ENCODE peak calls at places on chromosomes 7 and 10, in nine cellular contexts. One of them, this sample, is unnamed.

GRCh38 chr7:39202041-39202440 is 224.3 kb downstream of the POU6F2 start:
- DNase-seq in nephron progenitor cell: no peak
- DNase-seq in head of caudate nucleus: no peak
- DNase-seq in HL-60: no peak
- DNase-seq in SHP77: no peak
- DNase-seq in effector CD4-positive, alpha-beta T cell: no peak
- DNase-seq in stomach: no peak
- DNase-seq in heart left ventricle: no peak
- DNase-seq in A549: no peak
- DNase-seq in this sample: no peak

GRCh38 chr7:24883632-24884013 is 96.4 kb downstream of the OSBPL3 start:
- DNase-seq in nephron progenitor cell: no peak
- DNase-seq in head of caudate nucleus: no peak
- DNase-seq in HL-60: no peak
- DNase-seq in SHP77: no peak
- DNase-seq in effector CD4-positive, alpha-beta T cell: no peak
- DNase-seq in stomach: no peak
- DNase-seq in heart left ventricle: no peak
- DNase-seq in A549: no peak
- DNase-seq in this sample: no peak

GRCh38 chr10:101840102-101840684 is 3.4 kb downstream of the KCNIP2 start:
- DNase-seq in nephron progenitor cell: peak; percentile 30
- DNase-seq in head of caudate nucleus: peak; percentile 63
- DNase-seq in HL-60: no peak
- DNase-seq in SHP77: no peak
- DNase-seq in effector CD4-positive, alpha-beta T cell: no peak
- DNase-seq in stomach: no peak
- DNase-seq in heart left ventricle: no peak
- DNase-seq in A549: no peak
- DNase-seq in this sample: peak; percentile 30

GRCh38 chr7:65974876-65975275 is 7.1 kb downstream of the GUSB start:
- DNase-seq in nephron progenitor cell: no peak
- DNase-seq in head of caudate nucleus: no peak
- DNase-seq in HL-60: no peak
- DNase-seq in SHP77: no peak
- DNase-seq in effector CD4-positive, alpha-beta T cell: no peak
- DNase-seq in stomach: no peak
- DNase-seq in heart left ventricle: no peak
- DNase-seq in A549: no peak
- DNase-seq in this sample: no peak

GRCh38 chr7:28955723-28956607 is 2.2 kb downstream of the TRIL start:
- DNase-seq in nephron progenitor cell: peak; percentile 81
- DNase-seq in head of caudate nucleus: peak; percentile 68
- DNase-seq in HL-60: no peak
- DNase-seq in SHP77: no peak
- DNase-seq in effector CD4-positive, alpha-beta T cell: no peak
- DNase-seq in stomach: peak; percentile 91
- DNase-seq in heart left ventricle: peak; percentile 90
- DNase-seq in A549: peak; percentile 33
- DNase-seq in this sample: peak; percentile 84

GRCh38 chr10:3978762-3979161 is 193.8 kb upstream of the KLF6 start:
- DNase-seq in nephron progenitor cell: no peak
- DNase-seq in head of caudate nucleus: no peak
- DNase-seq in HL-60: no peak
- DNase-seq in SHP77: no peak
- DNase-seq in effector CD4-positive, alpha-beta T cell: no peak
- DNase-seq in stomach: no peak
- DNase-seq in heart left ventricle: no peak
- DNase-seq in A549: no peak
- DNase-seq in this sample: no peak

GRCh38 chr7:105623378-105623777 is 42.1 kb upstream of the EFCAB10 start:
- DNase-seq in nephron progenitor cell: no peak
- DNase-seq in head of caudate nucleus: no peak
- DNase-seq in HL-60: no peak
- DNase-seq in SHP77: no peak
- DNase-seq in effector CD4-positive, alpha-beta T cell: no peak
- DNase-seq in stomach: no peak
- DNase-seq in heart left ventricle: no peak
- DNase-seq in A549: no peak
- DNase-seq in this sample: no peak

GRCh38 chr10:100567826-100568225 is 32.1 kb downstream of the HIF1AN start:
- DNase-seq in nephron progenitor cell: no peak
- DNase-seq in head of caudate nucleus: no peak
- DNase-seq in HL-60: no peak
- DNase-seq in SHP77: no peak
- DNase-seq in effector CD4-positive, alpha-beta T cell: no peak
- DNase-seq in stomach: no peak
- DNase-seq in heart left ventricle: no peak
- DNase-seq in A549: no peak
- DNase-seq in this sample: no peak

GRCh38 chr10:79490400-79491081 is 21.8 kb upstream of the EIF5AL1 start:
- DNase-seq in nephron progenitor cell: no peak
- DNase-seq in head of caudate nucleus: no peak
- DNase-seq in HL-60: no peak
- DNase-seq in SHP77: no peak
- DNase-seq in effector CD4-positive, alpha-beta T cell: no peak
- DNase-seq in stomach: no peak
- DNase-seq in heart left ventricle: peak; percentile 74
- DNase-seq in A549: no peak
- DNase-seq in this sample: peak; percentile 12

GRCh38 chr7:41786324-41786723 is 83.4 kb upstream of the INHBA start:
- DNase-seq in nephron progenitor cell: no peak
- DNase-seq in head of caudate nucleus: no peak
- DNase-seq in HL-60: no peak
- DNase-seq in SHP77: no peak
- DNase-seq in effector CD4-positive, alpha-beta T cell: no peak
- DNase-seq in stomach: no peak
- DNase-seq in heart left ventricle: no peak
- DNase-seq in A549: no peak
- DNase-seq in this sample: no peak

GRCh38 chr10:115239761-115240160 is 146.6 kb downstream of the ATRNL1 start:
- DNase-seq in nephron progenitor cell: no peak
- DNase-seq in head of caudate nucleus: no peak
- DNase-seq in HL-60: no peak
- DNase-seq in SHP77: no peak
- DNase-seq in effector CD4-positive, alpha-beta T cell: no peak
- DNase-seq in stomach: no peak
- DNase-seq in heart left ventricle: no peak
- DNase-seq in A549: no peak
- DNase-seq in this sample: no peak

GRCh38 chr7:116999316-116999715 is 46.0 kb downstream of the ST7 start:
- DNase-seq in nephron progenitor cell: no peak
- DNase-seq in head of caudate nucleus: no peak
- DNase-seq in HL-60: no peak
- DNase-seq in SHP77: no peak
- DNase-seq in effector CD4-positive, alpha-beta T cell: no peak
- DNase-seq in stomach: no peak
- DNase-seq in heart left ventricle: no peak
- DNase-seq in A549: no peak
- DNase-seq in this sample: no peak

GRCh38 chr10:9188022-9188810 is 1133.7 kb downstream of the GATA3 start:
- DNase-seq in nephron progenitor cell: no peak
- DNase-seq in head of caudate nucleus: no peak
- DNase-seq in HL-60: no peak
- DNase-seq in SHP77: no peak
- DNase-seq in effector CD4-positive, alpha-beta T cell: no peak
- DNase-seq in stomach: no peak
- DNase-seq in heart left ventricle: no peak
- DNase-seq in A549: no peak
- DNase-seq in this sample: no peak

GRCh38 chr10:114195079-114195478 is 15.9 kb downstream of the TDRD1 start:
- DNase-seq in nephron progenitor cell: no peak
- DNase-seq in head of caudate nucleus: no peak
- DNase-seq in HL-60: no peak
- DNase-seq in SHP77: no peak
- DNase-seq in effector CD4-positive, alpha-beta T cell: no peak
- DNase-seq in stomach: no peak
- DNase-seq in heart left ventricle: no peak
- DNase-seq in A549: no peak
- DNase-seq in this sample: no peak

GRCh38 chr7:155921804-155922506 is 109.7 kb upstream of the SHH start:
- DNase-seq in nephron progenitor cell: no peak
- DNase-seq in head of caudate nucleus: no peak
- DNase-seq in HL-60: no peak
- DNase-seq in SHP77: no peak
- DNase-seq in effector CD4-positive, alpha-beta T cell: no peak
- DNase-seq in stomach: peak; percentile 90
- DNase-seq in heart left ventricle: no peak
- DNase-seq in A549: no peak
- DNase-seq in this sample: peak; percentile 75

GRCh38 chr7:32228601-32229000 is 158.4 kb upstream of the PDE1C start:
- DNase-seq in nephron progenitor cell: no peak
- DNase-seq in head of caudate nucleus: no peak
- DNase-seq in HL-60: no peak
- DNase-seq in SHP77: no peak
- DNase-seq in effector CD4-positive, alpha-beta T cell: no peak
- DNase-seq in stomach: no peak
- DNase-seq in heart left ventricle: no peak
- DNase-seq in A549: no peak
- DNase-seq in this sample: no peak

GRCh38 chr10:61943699-61944444 is 42.4 kb downstream of the ARID5B start:
- DNase-seq in nephron progenitor cell: no peak
- DNase-seq in head of caudate nucleus: no peak
- DNase-seq in HL-60: no peak
- DNase-seq in SHP77: no peak
- DNase-seq in effector CD4-positive, alpha-beta T cell: no peak
- DNase-seq in stomach: no peak
- DNase-seq in heart left ventricle: no peak
- DNase-seq in A549: no peak
- DNase-seq in this sample: no peak

GRCh38 chr7:145884716-145885514 is 231.7 kb upstream of the CNTNAP2 start:
- DNase-seq in nephron progenitor cell: no peak
- DNase-seq in head of caudate nucleus: no peak
- DNase-seq in HL-60: peak; percentile 6
- DNase-seq in SHP77: peak; percentile 41
- DNase-seq in effector CD4-positive, alpha-beta T cell: no peak
- DNase-seq in stomach: no peak
- DNase-seq in heart left ventricle: no peak
- DNase-seq in A549: no peak
- DNase-seq in this sample: no peak

GRCh38 chr10:60883187-60883586 is 60.8 kb downstream of the RHOBTB1 start:
- DNase-seq in nephron progenitor cell: no peak
- DNase-seq in head of caudate nucleus: no peak
- DNase-seq in HL-60: peak; percentile 7
- DNase-seq in SHP77: no peak
- DNase-seq in effector CD4-positive, alpha-beta T cell: no peak
- DNase-seq in stomach: peak; percentile 34
- DNase-seq in heart left ventricle: no peak
- DNase-seq in A549: peak; percentile 21
- DNase-seq in this sample: peak; percentile 37

GRCh38 chr7:111229181-111229740 is 138.3 kb downstream of the LRRN3 start:
- DNase-seq in nephron progenitor cell: no peak
- DNase-seq in head of caudate nucleus: no peak
- DNase-seq in HL-60: no peak
- DNase-seq in SHP77: no peak
- DNase-seq in effector CD4-positive, alpha-beta T cell: no peak
- DNase-seq in stomach: no peak
- DNase-seq in heart left ventricle: no peak
- DNase-seq in A549: no peak
- DNase-seq in this sample: no peak

GRCh38 chr7:66052447-66052846 is 23.2 kb upstream of the ASL start:
- DNase-seq in nephron progenitor cell: no peak
- DNase-seq in head of caudate nucleus: no peak
- DNase-seq in HL-60: no peak
- DNase-seq in SHP77: no peak
- DNase-seq in effector CD4-positive, alpha-beta T cell: no peak
- DNase-seq in stomach: no peak
- DNase-seq in heart left ventricle: no peak
- DNase-seq in A549: no peak
- DNase-seq in this sample: no peak